ENCODE peak calls at places on chromosomes 12 and 14, in six cellular contexts. E is upper lobe of right lung, Z is GM12865, M is coronary artery, Q is fibroblast of lung, J is cardiac fibroblast. K is an unnamed sample.
A peak's percentile ranks its signal among the peaks of the same experiment; 100 is the strongest.

GRCh38 chr12:15599266-15600037 is 189.7 kb downstream of the EPS8 start:
- DNase-seq in E (no peak), Z (no peak), M (no peak), Q (peak; percentile 95), J (peak; percentile 92), K (peak; percentile 13)

GRCh38 chr12:66409195-66409871 is 107.0 kb downstream of the HELB start:
- DNase-seq in E (no peak), Z (peak; percentile 66), M (no peak), Q (peak; percentile 81), J (peak; percentile 80), K (peak; percentile 53)

GRCh38 chr14:44149597-44149996 is 357.5 kb downstream of the FSCB start:
- DNase-seq in E (no peak), Z (peak; percentile 0), M (no peak), Q (peak; percentile 13), J (peak; percentile 22), K (peak; percentile 1)

GRCh38 chr12:48977290-48978281 is 536 bp upstream of the WNT1 start:
- DNase-seq in E (peak; percentile 87), Z (peak; percentile 70), M (no peak), Q (no peak), J (peak; percentile 51), K (peak; percentile 69)

GRCh38 chr12:2664721-2665577 is 129.8 kb upstream of the FKBP4 start:
- DNase-seq in E (peak; percentile 34), Z (no peak), M (peak; percentile 45), Q (no peak), J (no peak), K (no peak)

GRCh38 chr14:51884086-51884927 is 23.9 kb downstream of the GNG2 start:
- DNase-seq in E (no peak), Z (no peak), M (no peak), Q (peak; percentile 88), J (peak; percentile 53), K (no peak)

GRCh38 chr14:101088395-101088667 is 184.8 kb upstream of the RTL1 start:
- DNase-seq in E (no peak), Z (no peak), M (no peak), Q (no peak), J (no peak), K (no peak)

GRCh38 chr12:91370086-91370868 is 187.7 kb upstream of the DCN start:
- DNase-seq in E (no peak), Z (no peak), M (no peak), Q (no peak), J (no peak), K (no peak)

GRCh38 chr12:110930348-110931314 is 10.3 kb upstream of the MYL2 start:
- DNase-seq in E (peak; percentile 25), Z (no peak), M (peak; percentile 67), Q (no peak), J (no peak), K (no peak)

GRCh38 chr14:98931126-98931525 is 340.9 kb downstream of the BCL11B start:
- DNase-seq in E (no peak), Z (no peak), M (no peak), Q (no peak), J (no peak), K (no peak)

GRCh38 chr12:91732086-91732485 is 413.6 kb downstream of the BTG1 start:
- DNase-seq in E (no peak), Z (no peak), M (no peak), Q (peak; percentile 68), J (peak; percentile 35), K (no peak)

GRCh38 chr12:120013659-120014380 is 24.8 kb downstream of the BICDL1 start:
- DNase-seq in E (no peak), Z (peak; percentile 75), M (no peak), Q (no peak), J (no peak), K (peak; percentile 12)

GRCh38 chr14:89399594-89400068 is 17.4 kb downstream of the FOXN3 start:
- DNase-seq in E (no peak), Z (no peak), M (no peak), Q (peak; percentile 87), J (peak; percentile 80), K (no peak)

GRCh38 chr12:131852551-131853299 is 24.5 kb downstream of the MMP17 start:
- DNase-seq in E (no peak), Z (no peak), M (no peak), Q (no peak), J (no peak), K (no peak)

GRCh38 chr14:50520947-50521815 is 11.2 kb downstream of the MAP4K5 start:
- DNase-seq in E (no peak), Z (peak; percentile 81), M (no peak), Q (peak; percentile 81), J (peak; percentile 92), K (peak; percentile 46)

GRCh38 chr12:130526813-130527212 is 189.1 kb downstream of the PIWIL1 start:
- DNase-seq in E (no peak), Z (no peak), M (no peak), Q (no peak), J (peak; percentile 1), K (no peak)

GRCh38 chr12:56359851-56360767 is at the start of gene STAT2:
- DNase-seq in E (peak; percentile 100), Z (peak; percentile 100), M (peak; percentile 100), Q (peak; percentile 100), J (peak; percentile 100), K (peak; percentile 99)

GRCh38 chr14:22432348-22432976 is 156.6 kb downstream of the DAD1 start:
- DNase-seq in E (no peak), Z (peak; percentile 45), M (no peak), Q (peak; percentile 96), J (peak; percentile 94), K (peak; percentile 65)

GRCh38 chr14:100134591-100134990 is 24.9 kb downstream of the DEGS2 start:
- DNase-seq in E (no peak), Z (no peak), M (no peak), Q (no peak), J (no peak), K (peak; percentile 76)

GRCh38 chr14:105470812-105471771 is 3.5 kb upstream of the CRIP2 start:
- DNase-seq in E (no peak), Z (no peak), M (no peak), Q (no peak), J (no peak), K (no peak)

GRCh38 chr12:76863005-76863670 is 15.7 kb downstream of the CSRP2 start:
- DNase-seq in E (no peak), Z (no peak), M (no peak), Q (peak; percentile 73), J (peak; percentile 56), K (no peak)

GRCh38 chr12:52900166-52900895 is 4.5 kb downstream of the KRT8 start:
- DNase-seq in E (no peak), Z (no peak), M (no peak), Q (no peak), J (no peak), K (no peak)

GRCh38 chr12:132874175-132874574 is 13.2 kb downstream of the CHFR start:
- DNase-seq in E (no peak), Z (no peak), M (no peak), Q (no peak), J (no peak), K (no peak)

GRCh38 chr12:116247377-116247776 is 30.1 kb downstream of the MED13L start:
- DNase-seq in E (no peak), Z (no peak), M (no peak), Q (peak; percentile 50), J (peak; percentile 43), K (no peak)

GRCh38 chr12:120261951-120262851 is 3.3 kb downstream of the PXN start:
- DNase-seq in E (no peak), Z (no peak), M (no peak), Q (no peak), J (no peak), K (peak; percentile 34)

GRCh38 chr14:61927015-61927414 is 164.8 kb downstream of the SNAPC1 start:
- DNase-seq in E (no peak), Z (no peak), M (no peak), Q (no peak), J (peak; percentile 53), K (no peak)

GRCh38 chr14:61925732-61926445 is 163.7 kb downstream of the SNAPC1 start:
- DNase-seq in E (no peak), Z (no peak), M (no peak), Q (peak; percentile 27), J (peak; percentile 38), K (no peak)

GRCh38 chr14:61923348-61923747 is 161.1 kb downstream of the SNAPC1 start:
- DNase-seq in E (no peak), Z (no peak), M (no peak), Q (peak; percentile 63), J (peak; percentile 56), K (no peak)

GRCh38 chr14:61927521-61927920 is 165.3 kb downstream of the SNAPC1 start:
- DNase-seq in E (no peak), Z (no peak), M (no peak), Q (peak; percentile 31), J (peak; percentile 61), K (peak; percentile 35)

DNA sequence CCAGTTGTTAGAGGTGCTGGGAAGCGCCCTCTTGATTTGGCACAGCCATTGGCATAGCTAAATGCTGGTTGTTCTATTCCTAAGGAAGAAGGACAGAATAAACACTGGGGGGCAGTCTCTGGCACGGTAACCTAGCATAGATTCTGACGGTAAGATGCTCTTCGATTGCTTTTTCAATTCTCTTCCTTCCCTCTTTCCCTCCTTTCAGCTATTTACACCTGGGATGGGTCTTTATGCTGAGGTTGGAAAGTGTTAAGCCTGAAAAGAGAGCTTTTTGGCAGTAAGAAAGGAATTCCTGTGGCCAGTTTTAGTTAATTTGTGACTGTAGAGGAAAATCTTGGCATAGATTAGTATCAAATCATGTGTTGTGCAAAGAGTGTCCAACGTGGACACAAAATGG is 162.8 kb downstream of the SNAPC1 start:
- DNase-seq in E (no peak), Z (peak; percentile 35), M (no peak), Q (peak; percentile 36), J (peak; percentile 40), K (peak; percentile 49)
- TF ChIP-seq CTCF in E (no peak), Z (peak; percentile 40), M (no peak), Q (peak; percentile 40), J (peak; percentile 24), K (no peak)

GRCh38 chr14:102672410-102672960 is 80.0 kb downstream of the RCOR1 start:
- DNase-seq in E (no peak), Z (no peak), M (no peak), Q (no peak), J (no peak), K (no peak)
- TF ChIP-seq CTCF in E (no peak), Z (no peak), M (no peak), Q (no peak), J (peak; percentile 6), K (no peak)

GRCh38 chr14:67883717-67884116 is 64.1 kb downstream of the RAD51B start:
- DNase-seq in E (no peak), Z (no peak), M (no peak), Q (peak; percentile 44), J (peak; percentile 54), K (no peak)
- TF ChIP-seq CTCF in E (peak; percentile 35), Z (no peak), M (peak; percentile 10), Q (peak; percentile 11), J (peak; percentile 21), K (no peak)

DNA sequence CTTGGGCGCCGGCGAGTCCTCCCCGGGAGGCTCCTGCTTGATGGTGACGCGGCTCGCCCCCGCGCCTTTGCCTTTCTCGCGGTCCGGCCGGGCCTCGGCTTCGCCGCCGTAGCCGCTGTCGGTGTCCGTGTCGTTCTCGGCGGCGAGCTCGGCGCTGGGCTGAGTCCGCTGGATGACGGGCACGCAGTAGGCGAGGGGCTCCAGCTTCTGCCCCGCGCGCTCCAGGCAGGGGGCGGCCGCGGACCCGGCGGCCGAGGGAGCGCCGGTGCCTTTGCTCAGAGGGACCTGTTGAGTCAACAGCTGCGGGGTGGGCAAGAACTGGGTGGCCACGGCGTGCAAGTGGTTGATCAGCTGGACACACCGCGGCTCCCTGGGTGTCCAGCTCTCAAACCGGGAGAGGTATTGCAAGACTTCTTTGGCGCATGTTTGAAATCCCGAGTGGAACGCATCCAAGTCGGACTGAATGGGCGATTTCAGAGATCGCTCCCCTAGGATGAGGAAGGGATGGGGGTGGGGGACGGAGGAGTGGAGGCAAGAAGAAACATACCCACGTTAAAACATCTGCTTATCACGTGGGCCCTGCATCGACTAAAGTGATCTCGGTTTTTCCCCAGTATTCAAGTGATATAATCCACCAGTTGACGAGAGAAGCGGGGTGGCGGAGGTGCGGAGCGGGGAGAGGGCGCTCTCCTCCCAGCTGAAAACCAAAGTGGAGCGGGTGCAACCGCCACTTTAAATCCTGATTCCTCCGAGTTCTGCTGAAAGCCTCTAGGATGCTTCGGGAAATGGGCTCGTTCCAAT is 2.0 kb downstream of the BHLHE41 start:
- DNase-seq in E (peak; percentile 79), Z (peak; percentile 39), M (peak; percentile 86), Q (peak; percentile 79), J (peak; percentile 82), K (peak; percentile 63)
- TF ChIP-seq CTCF in E (peak; percentile 21), Z (no peak), M (no peak), Q (peak; percentile 47), J (peak; percentile 55), K (peak; percentile 13)